ENCODE peak calls at places on chromosomes 2 and 18, in six cellular contexts. L is iPS DF 19.7, R is HFFc6, G is kidney epithelial cell, U is esophagus squamous epithelium, C is pancreas. Z is an unnamed sample.

GRCh38 chr2:139645617-139646016 is 865.4 kb upstream of the NXPH2 start:
- DNase-seq in C (no peak), G (no peak), R (no peak), U (no peak), L (no peak), Z (no peak)

GRCh38 chr2:62343206-62343605 is 147.3 kb downstream of the B3GNT2 start:
- DNase-seq in R (no peak), U (no peak), L (no peak), G (no peak), C (no peak), Z (no peak)

GRCh38 chr2:150212722-150213171 is 274.7 kb downstream of the RND3 start:
- DNase-seq in G (no peak), U (no peak), R (peak), L (no peak), C (no peak), Z (no peak)

GRCh38 chr2:28539095-28539494 is 43.2 kb downstream of the PLB1 start:
- DNase-seq in U (no peak), C (no peak), L (no peak), G (no peak), R (no peak), Z (no peak)

GRCh38 chr18:9135912-9136314 is 668 bp upstream of the ANKRD12 start:
- DNase-seq in G (no peak), U (no peak), R (peak), C (no peak), L (no peak), Z (no peak)

GRCh38 chr18:8703181-8703638 is 2.1 kb upstream of the MTCL1 start:
- DNase-seq in U (no peak), G (no peak), C (no peak), R (no peak), L (no peak), Z (no peak)

GRCh38 chr18:44153976-44154375 is 526.7 kb upstream of the SETBP1 start:
- DNase-seq in C (no peak), L (no peak), G (no peak), U (no peak), R (no peak), Z (no peak)

GRCh38 chr2:36420569-36421164 is 65.1 kb downstream of the CRIM1 start:
- DNase-seq in U (no peak), C (no peak), R (no peak), L (no peak), G (no peak), Z (no peak)

GRCh38 chr2:242052421-242052820 is 182.9 kb downstream of the RTP5 start:
- DNase-seq in R (no peak), G (no peak), L (no peak), U (no peak), C (no peak), Z (no peak)

GRCh38 chr2:85468704-85469349 is 50.3 kb downstream of the SH2D6 start:
- DNase-seq in R (peak), L (peak), G (peak), U (no peak), C (peak), Z (no peak)

GRCh38 chr2:73968357-73968937 is 16.3 kb upstream of the TET3 start:
- DNase-seq in R (no peak), L (no peak), U (no peak), C (no peak), G (no peak), Z (no peak)

GRCh38 chr2:62966995-62967394 is 83.6 kb upstream of the OTX1 start:
- DNase-seq in L (no peak), U (no peak), C (no peak), R (no peak), G (no peak), Z (no peak)

GRCh38 chr2:122542236-122542635 is 786.8 kb downstream of the TSN start:
- DNase-seq in U (no peak), G (no peak), R (no peak), C (no peak), L (no peak), Z (no peak)

GRCh38 chr2:10839813-10840212 is 27.2 kb upstream of the PDIA6 start:
- DNase-seq in R (no peak), G (no peak), C (no peak), L (no peak), U (no peak), Z (no peak)

GRCh38 chr2:27831279-27832050 is 58.7 kb downstream of the RBKS start:
- DNase-seq in R (no peak), L (no peak), U (no peak), G (peak), C (no peak), Z (no peak)

GRCh38 chr18:37529863-37530262 is 35.7 kb downstream of the CELF4 start:
- DNase-seq in C (no peak), U (no peak), L (no peak), G (no peak), R (no peak), Z (peak)

Z was measured in hepatic stellate cell.